ENCODE peak calls at places on chromosome 19, in seven cellular contexts. One of them, this sample, is unnamed.
A peak's percentile ranks its signal among the peaks of the same experiment; 100 is the strongest.

GRCh38 chr19:44071824-44072542 is at the start of gene ZNF284:
- DNase-seq in fibroblast of pulmonary artery: peak; percentile 92
- DNase-seq in fibroblast of mammary gland: peak; percentile 89
- DNase-seq in tibial nerve: peak; percentile 54
- DNase-seq in lower lobe of right lung: peak; percentile 84
- DNase-seq in stomach: peak; percentile 84
- DNase-seq in suprapubic skin: peak; percentile 87
- DNase-seq in this sample: peak; percentile 71

GRCh38 chr19:35714601-35715354 is 3.0 kb upstream of the KMT2B start:
- DNase-seq in fibroblast of pulmonary artery: no peak
- DNase-seq in fibroblast of mammary gland: no peak
- DNase-seq in tibial nerve: no peak
- DNase-seq in lower lobe of right lung: no peak
- DNase-seq in stomach: no peak
- DNase-seq in suprapubic skin: no peak
- DNase-seq in this sample: peak; percentile 69

GRCh38 chr19:53388168-53388567 is 6.8 kb upstream of the ZNF765 start:
- DNase-seq in fibroblast of pulmonary artery: peak; percentile 5
- DNase-seq in fibroblast of mammary gland: no peak
- DNase-seq in tibial nerve: no peak
- DNase-seq in lower lobe of right lung: no peak
- DNase-seq in stomach: no peak
- DNase-seq in suprapubic skin: no peak
- DNase-seq in this sample: no peak

GRCh38 chr19:44142014-44142523 is 715 bp downstream of the ZNF234 start:
- DNase-seq in fibroblast of pulmonary artery: peak; percentile 43
- DNase-seq in fibroblast of mammary gland: peak; percentile 45
- DNase-seq in tibial nerve: no peak
- DNase-seq in lower lobe of right lung: no peak
- DNase-seq in stomach: no peak
- DNase-seq in suprapubic skin: no peak
- DNase-seq in this sample: peak; percentile 8

GRCh38 chr19:7063764-7064418 is 5.4 kb upstream of the MBD3L3 start:
- DNase-seq in fibroblast of pulmonary artery: no peak
- DNase-seq in fibroblast of mammary gland: no peak
- DNase-seq in tibial nerve: no peak
- DNase-seq in lower lobe of right lung: no peak
- DNase-seq in stomach: no peak
- DNase-seq in suprapubic skin: no peak
- DNase-seq in this sample: no peak

GRCh38 chr19:19081642-19082151 is 17.9 kb downstream of the SLC25A42 start:
- DNase-seq in fibroblast of pulmonary artery: peak; percentile 43
- DNase-seq in fibroblast of mammary gland: peak; percentile 59
- DNase-seq in tibial nerve: no peak
- DNase-seq in lower lobe of right lung: no peak
- DNase-seq in stomach: no peak
- DNase-seq in suprapubic skin: no peak
- DNase-seq in this sample: no peak

GRCh38 chr19:56333506-56333905 is 18.9 kb upstream of the ZSCAN5A start:
- DNase-seq in fibroblast of pulmonary artery: peak; percentile 80
- DNase-seq in fibroblast of mammary gland: peak; percentile 59
- DNase-seq in tibial nerve: no peak
- DNase-seq in lower lobe of right lung: no peak
- DNase-seq in stomach: peak; percentile 51
- DNase-seq in suprapubic skin: no peak
- DNase-seq in this sample: peak; percentile 63

GRCh38 chr19:16830679-16831078 is 1.5 kb downstream of the SIN3B start:
- DNase-seq in fibroblast of pulmonary artery: peak; percentile 44
- DNase-seq in fibroblast of mammary gland: peak; percentile 58
- DNase-seq in tibial nerve: no peak
- DNase-seq in lower lobe of right lung: no peak
- DNase-seq in stomach: no peak
- DNase-seq in suprapubic skin: no peak
- DNase-seq in this sample: no peak

GRCh38 chr19:56309511-56310185 is 5.0 kb downstream of the ZSCAN5A start:
- DNase-seq in fibroblast of pulmonary artery: peak; percentile 40
- DNase-seq in fibroblast of mammary gland: peak; percentile 41
- DNase-seq in tibial nerve: no peak
- DNase-seq in lower lobe of right lung: peak; percentile 81
- DNase-seq in stomach: peak; percentile 62
- DNase-seq in suprapubic skin: no peak
- DNase-seq in this sample: peak; percentile 78

GRCh38 chr19:34172661-34173144 is 399 bp downstream of the LSM14A start:
- DNase-seq in fibroblast of pulmonary artery: no peak
- DNase-seq in fibroblast of mammary gland: no peak
- DNase-seq in tibial nerve: no peak
- DNase-seq in lower lobe of right lung: peak; percentile 55
- DNase-seq in stomach: no peak
- DNase-seq in suprapubic skin: no peak
- DNase-seq in this sample: peak; percentile 33

GRCh38 chr19:16391301-16392055 is 66.9 kb downstream of the KLF2 start:
- DNase-seq in fibroblast of pulmonary artery: no peak
- DNase-seq in fibroblast of mammary gland: no peak
- DNase-seq in tibial nerve: no peak
- DNase-seq in lower lobe of right lung: no peak
- DNase-seq in stomach: no peak
- DNase-seq in suprapubic skin: no peak
- DNase-seq in this sample: no peak

GRCh38 chr19:16066611-16067104 is 9.6 kb upstream of the TPM4 start:
- DNase-seq in fibroblast of pulmonary artery: peak; percentile 80
- DNase-seq in fibroblast of mammary gland: peak; percentile 86
- DNase-seq in tibial nerve: no peak
- DNase-seq in lower lobe of right lung: peak; percentile 49
- DNase-seq in stomach: peak; percentile 49
- DNase-seq in suprapubic skin: peak; percentile 66
- DNase-seq in this sample: peak; percentile 80

DNA sequence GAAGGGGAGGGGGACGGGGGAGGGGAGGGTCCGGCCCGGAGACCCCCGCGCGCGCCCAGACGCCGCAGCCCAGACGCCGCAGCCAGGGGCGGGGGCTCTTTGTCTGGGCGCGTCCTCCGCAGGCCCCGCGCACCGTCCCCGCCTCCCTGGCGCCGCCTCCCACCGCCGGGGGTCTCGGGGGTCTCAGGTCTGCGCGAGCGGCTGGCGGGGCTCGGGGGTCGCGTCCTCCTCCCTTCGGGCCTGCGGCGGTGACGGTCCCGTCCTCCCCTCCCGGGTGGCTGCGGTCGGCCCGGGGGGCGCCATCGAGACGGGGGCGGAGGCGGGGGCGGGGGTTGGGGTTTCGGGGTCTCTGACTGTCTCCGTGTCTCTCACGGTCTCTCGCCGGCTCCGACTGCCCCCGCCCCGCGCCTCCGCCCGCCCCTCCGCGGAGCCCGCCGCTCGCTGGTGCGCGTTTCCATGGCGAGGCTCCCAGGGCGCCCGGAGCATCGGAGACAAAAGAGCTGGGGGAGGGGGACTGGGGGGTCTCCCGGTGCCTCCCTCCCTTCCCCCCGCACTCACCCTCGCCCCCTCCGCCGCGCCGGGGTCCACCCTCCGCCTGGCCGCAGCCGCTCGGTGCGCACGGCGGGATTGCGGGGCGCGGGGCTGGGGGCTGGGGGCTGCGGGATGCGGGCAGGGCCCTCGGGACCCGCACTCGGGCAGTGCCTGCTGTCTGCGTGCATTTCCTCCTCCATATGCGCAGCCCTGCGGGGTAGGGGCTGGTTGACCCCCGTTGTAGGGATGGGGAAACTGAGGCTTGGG is 420 bp upstream of the PLPPR3 start:
- DNase-seq in fibroblast of pulmonary artery: no peak
- DNase-seq in fibroblast of mammary gland: no peak
- DNase-seq in tibial nerve: no peak
- DNase-seq in lower lobe of right lung: no peak
- DNase-seq in stomach: no peak
- DNase-seq in suprapubic skin: no peak
- DNase-seq in this sample: no peak
- H3K4me3 ChIP-seq in fibroblast of pulmonary artery: no peak overlapping the region
- H3K4me3 ChIP-seq in fibroblast of mammary gland: no peak overlapping the region
- H3K4me3 ChIP-seq in tibial nerve: no peak overlapping the region
- H3K4me3 ChIP-seq in lower lobe of right lung: peak overlapping the region; percentile 39
- H3K4me3 ChIP-seq in stomach: peak overlapping the region; percentile 25
- H3K4me3 ChIP-seq in suprapubic skin: peak overlapping the region; percentile 47
- H3K4me3 ChIP-seq in this sample: no peak overlapping the region

GRCh38 chr19:4446801-4447200 is 10.8 kb downstream of the UBXN6 start:
- DNase-seq in fibroblast of pulmonary artery: no peak
- DNase-seq in fibroblast of mammary gland: no peak
- DNase-seq in tibial nerve: no peak
- DNase-seq in lower lobe of right lung: no peak
- DNase-seq in stomach: no peak
- DNase-seq in suprapubic skin: no peak
- DNase-seq in this sample: no peak
- TF ChIP-seq CTCF in fibroblast of pulmonary artery: no peak
- TF ChIP-seq CTCF in fibroblast of mammary gland: no peak
- TF ChIP-seq CTCF in tibial nerve: no peak
- TF ChIP-seq CTCF in lower lobe of right lung: no peak
- TF ChIP-seq CTCF in stomach: no peak
- TF ChIP-seq CTCF in suprapubic skin: no peak
- TF ChIP-seq CTCF in this sample: no peak

DNA sequence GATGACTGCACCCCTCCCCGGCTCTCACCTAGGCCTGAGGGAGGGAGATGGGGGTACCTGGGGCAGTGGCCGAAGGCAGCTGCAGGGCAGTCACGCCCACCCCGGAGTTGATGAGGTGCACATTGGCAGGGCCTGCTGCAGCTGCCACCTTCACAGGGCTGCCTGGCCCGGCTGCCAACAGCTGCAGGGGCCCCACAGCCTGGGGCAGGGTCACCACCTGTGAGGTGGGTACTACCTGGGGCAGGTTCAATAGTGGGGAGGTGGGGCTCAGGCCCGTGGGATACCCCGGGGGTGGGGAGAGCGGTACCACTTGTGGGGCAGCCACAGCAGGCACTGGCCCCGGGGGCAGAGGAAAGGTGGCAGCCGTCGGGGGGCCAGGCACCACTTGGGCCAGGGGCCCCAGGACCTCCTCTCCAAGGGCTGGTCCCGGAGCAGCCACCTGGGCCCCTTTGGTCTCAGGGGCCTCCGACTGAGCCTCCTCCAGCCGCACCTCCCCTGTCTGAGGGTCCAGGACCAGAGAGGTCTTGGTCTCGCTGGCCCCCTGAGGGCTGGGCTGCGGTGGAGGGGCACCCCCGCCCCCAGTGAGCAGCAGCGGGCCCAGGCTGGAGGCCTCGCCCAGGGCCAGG is 2.6 kb downstream of the SIX5 start:
- DNase-seq in fibroblast of pulmonary artery: no peak
- DNase-seq in fibroblast of mammary gland: no peak
- DNase-seq in tibial nerve: no peak
- DNase-seq in lower lobe of right lung: no peak
- DNase-seq in stomach: no peak
- DNase-seq in suprapubic skin: no peak
- DNase-seq in this sample: no peak
- H3K4me3 ChIP-seq in fibroblast of pulmonary artery: peak overlapping the region; percentile 84
- H3K4me3 ChIP-seq in fibroblast of mammary gland: peak overlapping the region; percentile 73
- H3K4me3 ChIP-seq in tibial nerve: peak overlapping the region; percentile 91
- H3K4me3 ChIP-seq in lower lobe of right lung: peak overlapping the region; percentile 73
- H3K4me3 ChIP-seq in stomach: peak overlapping the region; percentile 81
- H3K4me3 ChIP-seq in suprapubic skin: peak overlapping the region; percentile 86
- H3K4me3 ChIP-seq in this sample: no peak overlapping the region

GRCh38 chr19:41887711-41888382 is 4.9 kb downstream of the ARHGEF1 start:
- DNase-seq in fibroblast of pulmonary artery: peak; percentile 29
- DNase-seq in fibroblast of mammary gland: peak; percentile 20
- DNase-seq in tibial nerve: no peak
- DNase-seq in lower lobe of right lung: peak; percentile 91
- DNase-seq in stomach: peak; percentile 76
- DNase-seq in suprapubic skin: no peak
- DNase-seq in this sample: peak; percentile 82
- TF ChIP-seq CTCF in fibroblast of pulmonary artery: peak; percentile 3
- TF ChIP-seq CTCF in fibroblast of mammary gland: no peak
- TF ChIP-seq CTCF in tibial nerve: no peak
- TF ChIP-seq CTCF in lower lobe of right lung: peak; percentile 23
- TF ChIP-seq CTCF in stomach: peak; percentile 24
- TF ChIP-seq CTCF in suprapubic skin: no peak
- TF ChIP-seq CTCF in this sample: peak; percentile 35

GRCh38 chr19:9914001-9914314 is 22.4 kb downstream of the OLFM2 start:
- DNase-seq in fibroblast of pulmonary artery: no peak
- DNase-seq in fibroblast of mammary gland: no peak
- DNase-seq in tibial nerve: no peak
- DNase-seq in lower lobe of right lung: no peak
- DNase-seq in stomach: no peak
- DNase-seq in suprapubic skin: no peak
- DNase-seq in this sample: no peak

GRCh38 chr19:9914315-9915207 is 21.8 kb downstream of the OLFM2 start:
- DNase-seq in fibroblast of pulmonary artery: peak; percentile 78
- DNase-seq in fibroblast of mammary gland: peak; percentile 67
- DNase-seq in tibial nerve: no peak
- DNase-seq in lower lobe of right lung: peak; percentile 76
- DNase-seq in stomach: peak; percentile 72
- DNase-seq in suprapubic skin: peak; percentile 75
- DNase-seq in this sample: peak; percentile 74

GRCh38 chr19:9912551-9913236 is 23.6 kb downstream of the OLFM2 start:
- DNase-seq in fibroblast of pulmonary artery: no peak
- DNase-seq in fibroblast of mammary gland: no peak
- DNase-seq in tibial nerve: no peak
- DNase-seq in lower lobe of right lung: no peak
- DNase-seq in stomach: no peak
- DNase-seq in suprapubic skin: no peak
- DNase-seq in this sample: no peak

GRCh38 chr19:9911524-9911923 is 24.8 kb downstream of the OLFM2 start:
- DNase-seq in fibroblast of pulmonary artery: no peak
- DNase-seq in fibroblast of mammary gland: no peak
- DNase-seq in tibial nerve: no peak
- DNase-seq in lower lobe of right lung: no peak
- DNase-seq in stomach: no peak
- DNase-seq in suprapubic skin: no peak
- DNase-seq in this sample: no peak

GRCh38 chr19:9913237-9914000 is 22.9 kb downstream of the OLFM2 start:
- DNase-seq in fibroblast of pulmonary artery: no peak
- DNase-seq in fibroblast of mammary gland: no peak
- DNase-seq in tibial nerve: no peak
- DNase-seq in lower lobe of right lung: no peak
- DNase-seq in stomach: peak; percentile 28
- DNase-seq in suprapubic skin: no peak
- DNase-seq in this sample: no peak
- H3K4me3 ChIP-seq in fibroblast of pulmonary artery: peak overlapping the region; percentile 52
- H3K4me3 ChIP-seq in fibroblast of mammary gland: no peak overlapping the region
- H3K4me3 ChIP-seq in tibial nerve: peak overlapping the region; percentile 15
- H3K4me3 ChIP-seq in lower lobe of right lung: peak overlapping the region; percentile 52
- H3K4me3 ChIP-seq in stomach: peak overlapping the region; percentile 53
- H3K4me3 ChIP-seq in suprapubic skin: peak overlapping the region; percentile 63
- H3K4me3 ChIP-seq in this sample: no peak overlapping the region

This sample was measured in GM12865.